ENCODE peak calls at places on chromosomes 6 and 20, in four cellular contexts. One of them, this sample, is unnamed.

GRCh38 chr6:121515615-121516265 is 80.3 kb downstream of the GJA1 start:
- DNase-seq in GM23338: no peak
- DNase-seq in astrocyte: peak
- DNase-seq in neural progenitor cell: no peak
- DNase-seq in this sample: no peak

GRCh38 chr20:12394786-12395185 is 477.1 kb downstream of the BTBD3 start:
- DNase-seq in GM23338: peak
- DNase-seq in astrocyte: no peak
- DNase-seq in neural progenitor cell: peak
- DNase-seq in this sample: peak

GRCh38 chr6:125586605-125587004 is 162.8 kb upstream of the HEY2 start:
- DNase-seq in GM23338: no peak
- DNase-seq in astrocyte: no peak
- DNase-seq in neural progenitor cell: no peak
- DNase-seq in this sample: no peak

GRCh38 chr6:126094411-126094810 is 108.1 kb downstream of the TRMT11 start:
- DNase-seq in GM23338: no peak
- DNase-seq in astrocyte: no peak
- DNase-seq in neural progenitor cell: no peak
- DNase-seq in this sample: no peak

GRCh38 chr6:20929283-20929682 is 395.0 kb downstream of the CDKAL1 start:
- DNase-seq in GM23338: no peak
- DNase-seq in astrocyte: no peak
- DNase-seq in neural progenitor cell: no peak
- DNase-seq in this sample: peak

GRCh38 chr20:25197173-25197869 is 1.8 kb downstream of the ENTPD6 start:
- DNase-seq in GM23338: peak
- DNase-seq in astrocyte: no peak
- DNase-seq in neural progenitor cell: no peak
- DNase-seq in this sample: peak

GRCh38 chr6:5840742-5841141 is 166.0 kb downstream of the NRN1 start:
- DNase-seq in GM23338: no peak
- DNase-seq in astrocyte: no peak
- DNase-seq in neural progenitor cell: peak
- DNase-seq in this sample: no peak

GRCh38 chr6:63598251-63599036 is 26.2 kb downstream of the LOC128125822 start:
- DNase-seq in GM23338: peak
- DNase-seq in astrocyte: peak
- DNase-seq in neural progenitor cell: peak
- DNase-seq in this sample: peak

GRCh38 chr20:10632681-10633509 is 40.9 kb downstream of the JAG1 start:
- DNase-seq in GM23338: no peak
- DNase-seq in astrocyte: no peak
- DNase-seq in neural progenitor cell: no peak
- DNase-seq in this sample: no peak

GRCh38 chr6:45661667-45662066 is 283.9 kb upstream of the SUPT3H start:
- DNase-seq in GM23338: no peak
- DNase-seq in astrocyte: peak
- DNase-seq in neural progenitor cell: no peak
- DNase-seq in this sample: no peak

GRCh38 chr20:48056218-48056617 is 270.9 kb upstream of the SULF2 start:
- DNase-seq in GM23338: no peak
- DNase-seq in astrocyte: no peak
- DNase-seq in neural progenitor cell: peak
- DNase-seq in this sample: no peak

GRCh38 chr20:63574156-63574828 is at the start of gene HELZ2:
- DNase-seq in GM23338: peak
- DNase-seq in astrocyte: peak
- DNase-seq in neural progenitor cell: peak
- DNase-seq in this sample: peak

GRCh38 chr6:44233560-44234100 is 10.2 kb downstream of the SLC29A1 start:
- DNase-seq in GM23338: no peak
- DNase-seq in astrocyte: no peak
- DNase-seq in neural progenitor cell: no peak
- DNase-seq in this sample: no peak

GRCh38 chr6:18742406-18742805 is 355.3 kb downstream of the RNF144B start:
- DNase-seq in GM23338: no peak
- DNase-seq in astrocyte: peak
- DNase-seq in neural progenitor cell: no peak
- DNase-seq in this sample: no peak

GRCh38 chr20:45920795-45921617 is 9.1 kb upstream of the PLTP start:
- DNase-seq in GM23338: no peak
- DNase-seq in astrocyte: no peak
- DNase-seq in neural progenitor cell: no peak
- DNase-seq in this sample: no peak
- H3K4me3 ChIP-seq in GM23338: no peak
- H3K4me3 ChIP-seq in astrocyte: no peak
- H3K4me3 ChIP-seq in neural progenitor cell: no peak
- H3K4me3 ChIP-seq in this sample: no peak

GRCh38 chr20:23503649-23504048 is 12.7 kb downstream of the CST8 start:
- DNase-seq in GM23338: no peak
- DNase-seq in astrocyte: no peak
- DNase-seq in neural progenitor cell: no peak
- DNase-seq in this sample: no peak
- H2AFZ ChIP-seq in GM23338: no peak
- H2AFZ ChIP-seq in astrocyte: no peak
- H2AFZ ChIP-seq in neural progenitor cell: no peak
- H2AFZ ChIP-seq in this sample: no peak

GRCh38 chr6:27260339-27260738 is 12.8 kb downstream of the PRSS16 start:
- DNase-seq in GM23338: peak
- DNase-seq in astrocyte: no peak
- DNase-seq in neural progenitor cell: peak
- DNase-seq in this sample: no peak
- H3K4me2 ChIP-seq in GM23338: peak
- H3K4me2 ChIP-seq in astrocyte: peak
- H3K4me2 ChIP-seq in neural progenitor cell: peak
- H3K4me2 ChIP-seq in this sample: no peak

DNA sequence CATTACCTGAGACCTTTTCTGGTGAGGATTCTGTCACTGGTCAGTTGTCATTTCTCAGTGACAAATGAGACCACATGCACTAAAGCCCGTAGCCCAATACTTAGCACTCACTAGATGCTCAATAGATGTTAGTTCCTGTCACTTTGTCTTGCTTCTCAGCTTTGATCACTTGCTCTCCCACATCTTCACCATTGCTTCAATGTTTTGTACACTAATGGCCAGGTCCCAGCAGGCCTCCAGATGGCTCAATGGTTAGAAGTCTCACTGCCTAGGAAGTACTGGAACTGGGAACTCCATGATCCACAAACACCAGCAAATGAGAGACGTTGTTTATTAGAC is 502.8 kb upstream of the JARID2 start:
- DNase-seq in GM23338: no peak
- DNase-seq in astrocyte: no peak
- DNase-seq in neural progenitor cell: no peak
- DNase-seq in this sample: no peak
- H3K4me3 ChIP-seq in GM23338: no peak
- H3K4me3 ChIP-seq in astrocyte: peak
- H3K4me3 ChIP-seq in neural progenitor cell: no peak
- H3K4me3 ChIP-seq in this sample: no peak

GRCh38 chr6:149974825-149975224 is 11.1 kb downstream of the ULBP1 start:
- DNase-seq in GM23338: peak
- DNase-seq in astrocyte: no peak
- DNase-seq in neural progenitor cell: peak
- DNase-seq in this sample: peak
- H2AFZ ChIP-seq in GM23338: no peak
- H2AFZ ChIP-seq in astrocyte: no peak
- H2AFZ ChIP-seq in neural progenitor cell: no peak
- H2AFZ ChIP-seq in this sample: no peak

GRCh38 chr6:1724616-1725015 is 114.9 kb downstream of the FOXC1 start:
- DNase-seq in GM23338: peak
- DNase-seq in astrocyte: no peak
- DNase-seq in neural progenitor cell: no peak
- DNase-seq in this sample: no peak
- H3K4me2 ChIP-seq in GM23338: peak
- H3K4me2 ChIP-seq in astrocyte: no peak
- H3K4me2 ChIP-seq in neural progenitor cell: peak
- H3K4me2 ChIP-seq in this sample: no peak

DNA sequence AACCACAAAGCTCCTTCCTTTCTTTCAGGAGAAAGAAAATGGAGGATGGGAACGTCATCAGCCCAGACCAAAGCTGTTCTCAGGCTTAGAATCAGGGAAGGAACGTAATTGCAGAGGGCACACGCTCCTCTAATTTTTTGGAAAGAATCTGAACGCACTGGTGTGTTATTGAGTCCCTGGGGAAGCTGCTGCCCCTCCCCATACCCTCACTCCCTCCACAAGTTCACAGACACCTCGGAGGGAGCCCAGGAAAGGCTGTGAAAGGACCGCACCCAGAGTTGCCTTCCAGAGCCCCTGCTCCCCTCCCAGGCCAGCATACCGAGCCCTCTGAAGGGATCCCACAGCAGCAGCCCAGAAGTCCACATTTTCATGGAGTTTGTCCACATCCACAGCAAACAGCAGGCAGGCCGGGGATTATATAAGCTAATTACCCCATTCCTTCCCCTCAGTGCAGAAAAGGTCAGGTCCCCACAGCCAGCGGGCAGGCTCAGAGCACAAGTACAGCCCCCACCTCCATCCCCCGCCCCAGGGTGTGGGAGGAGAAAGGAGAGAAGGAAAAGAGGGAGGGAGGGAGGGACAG is 53.7 kb downstream of the ANKRD60 start:
- DNase-seq in GM23338: no peak
- DNase-seq in astrocyte: no peak
- DNase-seq in neural progenitor cell: peak
- DNase-seq in this sample: peak
- H3K4me3 ChIP-seq in GM23338: peak
- H3K4me3 ChIP-seq in astrocyte: no peak
- H3K4me3 ChIP-seq in neural progenitor cell: no peak
- H3K4me3 ChIP-seq in this sample: no peak

GRCh38 chr6:29976253-29976587 is 33.9 kb downstream of the HLA-A start:
- DNase-seq in GM23338: no peak
- DNase-seq in astrocyte: no peak
- DNase-seq in neural progenitor cell: no peak
- DNase-seq in this sample: no peak
- H2AFZ ChIP-seq in GM23338: no peak
- H2AFZ ChIP-seq in astrocyte: peak
- H2AFZ ChIP-seq in neural progenitor cell: no peak
- H2AFZ ChIP-seq in this sample: no peak

This sample was measured in Karpas-422.